ENCODE peak calls at places on chromosomes 13 and 19, in five cellular contexts. One of them, this sample, is unnamed. For H3K4me1, the result is how much of the 10 kb centered on the place peaks cover.

GRCh38 chr19:17423429-17424208 is 3.8 kb downstream of the MVB12A start:
- DNase-seq in tibial artery: no peak
- DNase-seq in astrocyte: no peak
- DNase-seq in ascending aorta: no peak
- DNase-seq in heart left ventricle: no peak
- DNase-seq in this sample: no peak

GRCh38 chr13:39577833-39578232 is 25.2 kb downstream of the LHFPL6 start:
- DNase-seq in ascending aorta: peak
- DNase-seq in astrocyte: no peak
- DNase-seq in tibial artery: no peak
- DNase-seq in heart left ventricle: peak
- DNase-seq in this sample: no peak

GRCh38 chr13:25217023-25217909 is 45.2 kb upstream of the AMER2 start:
- DNase-seq in heart left ventricle: no peak
- DNase-seq in tibial artery: no peak
- DNase-seq in ascending aorta: no peak
- DNase-seq in astrocyte: peak
- DNase-seq in this sample: no peak

GRCh38 chr13:106522898-106523525 is 12.4 kb downstream of the EFNB2 start:
- DNase-seq in heart left ventricle: no peak
- DNase-seq in astrocyte: no peak
- DNase-seq in ascending aorta: no peak
- DNase-seq in tibial artery: no peak
- DNase-seq in this sample: no peak

GRCh38 chr13:97280478-97280877 is 58.3 kb downstream of the MBNL2 start:
- DNase-seq in tibial artery: no peak
- DNase-seq in ascending aorta: no peak
- DNase-seq in heart left ventricle: no peak
- DNase-seq in astrocyte: peak
- DNase-seq in this sample: no peak

GRCh38 chr19:49676690-49677231 is 310 bp upstream of the PRMT1 start:
- DNase-seq in heart left ventricle: peak
- DNase-seq in astrocyte: peak
- DNase-seq in tibial artery: peak
- DNase-seq in ascending aorta: peak
- DNase-seq in this sample: peak

GRCh38 chr13:73578251-73578875 is 519.6 kb downstream of the KLF5 start:
- DNase-seq in tibial artery: no peak
- DNase-seq in heart left ventricle: no peak
- DNase-seq in ascending aorta: no peak
- DNase-seq in astrocyte: peak
- DNase-seq in this sample: no peak

GRCh38 chr19:12092065-12092867 is 27.7 kb downstream of the ZNF844 start:
- DNase-seq in heart left ventricle: peak
- DNase-seq in tibial artery: peak
- DNase-seq in ascending aorta: peak
- DNase-seq in astrocyte: peak
- DNase-seq in this sample: no peak

GRCh38 chr13:41327994-41328778 is 17.1 kb downstream of the NAA16 start:
- DNase-seq in astrocyte: no peak
- DNase-seq in tibial artery: no peak
- DNase-seq in ascending aorta: no peak
- DNase-seq in heart left ventricle: no peak
- DNase-seq in this sample: no peak

GRCh38 chr13:51760592-51760991 is 43.4 kb downstream of the DHRS12 start:
- DNase-seq in heart left ventricle: no peak
- DNase-seq in astrocyte: peak
- DNase-seq in tibial artery: no peak
- DNase-seq in ascending aorta: peak
- DNase-seq in this sample: no peak

GRCh38 chr13:106100261-106100919 is 435.1 kb downstream of the EFNB2 start:
- DNase-seq in astrocyte: no peak
- DNase-seq in ascending aorta: no peak
- DNase-seq in heart left ventricle: peak
- DNase-seq in tibial artery: no peak
- DNase-seq in this sample: no peak

GRCh38 chr19:49823472-49823871 is 5.4 kb downstream of the MED25 start:
- DNase-seq in astrocyte: no peak
- DNase-seq in tibial artery: no peak
- DNase-seq in ascending aorta: no peak
- DNase-seq in heart left ventricle: no peak
- DNase-seq in this sample: no peak

GRCh38 chr19:11101057-11101456 is 11.8 kb downstream of the LDLR start:
- DNase-seq in ascending aorta: no peak
- DNase-seq in tibial artery: no peak
- DNase-seq in heart left ventricle: no peak
- DNase-seq in astrocyte: no peak
- DNase-seq in this sample: no peak

GRCh38 chr19:1736916-1737315 is 16.4 kb upstream of the ONECUT3 start:
- DNase-seq in heart left ventricle: no peak
- DNase-seq in astrocyte: no peak
- DNase-seq in ascending aorta: no peak
- DNase-seq in tibial artery: no peak
- DNase-seq in this sample: no peak

GRCh38 chr13:96762876-96763275 is 231.4 kb downstream of the OXGR1 start:
- DNase-seq in heart left ventricle: no peak
- DNase-seq in ascending aorta: no peak
- DNase-seq in tibial artery: no peak
- DNase-seq in astrocyte: no peak
- DNase-seq in this sample: no peak

GRCh38 chr19:42121666-42122069 is 10.6 kb downstream of the POU2F2 start:
- DNase-seq in heart left ventricle: peak
- DNase-seq in ascending aorta: peak
- DNase-seq in astrocyte: peak
- DNase-seq in tibial artery: peak
- DNase-seq in this sample: peak

GRCh38 chr13:53272873-53273272 is 244.3 kb downstream of the OLFM4 start:
- DNase-seq in astrocyte: no peak
- DNase-seq in heart left ventricle: no peak
- DNase-seq in tibial artery: no peak
- DNase-seq in ascending aorta: no peak
- DNase-seq in this sample: no peak

GRCh38 chr13:112444001-112444311 is 67.8 kb downstream of the SPACA7 start:
- DNase-seq in ascending aorta: no peak
- DNase-seq in heart left ventricle: peak
- DNase-seq in tibial artery: peak
- DNase-seq in astrocyte: peak
- DNase-seq in this sample: no peak

GRCh38 chr19:681029-681626 is 4.9 kb downstream of the FSTL3 start:
- DNase-seq in heart left ventricle: peak
- DNase-seq in astrocyte: no peak
- DNase-seq in ascending aorta: peak
- DNase-seq in tibial artery: peak
- DNase-seq in this sample: no peak

GRCh38 chr13:31054632-31055031 is 107.1 kb downstream of the HSPH1 start:
- DNase-seq in tibial artery: no peak
- DNase-seq in astrocyte: no peak
- DNase-seq in heart left ventricle: no peak
- DNase-seq in ascending aorta: peak
- DNase-seq in this sample: no peak

GRCh38 chr13:26052136-26052736 is 420 bp upstream of the SHISA2 start:
- DNase-seq in tibial artery: no peak
- DNase-seq in ascending aorta: no peak
- DNase-seq in heart left ventricle: no peak
- DNase-seq in astrocyte: no peak
- DNase-seq in this sample: no peak

GRCh38 chr13:76656056-76656455 is 230.1 kb downstream of the KCTD12 start:
- DNase-seq in ascending aorta: no peak
- DNase-seq in heart left ventricle: no peak
- DNase-seq in tibial artery: no peak
- DNase-seq in astrocyte: no peak
- DNase-seq in this sample: no peak

GRCh38 chr19:50857366-50857765 is 2.7 kb downstream of the KLK3 start:
- DNase-seq in astrocyte: no peak
- DNase-seq in ascending aorta: no peak
- DNase-seq in heart left ventricle: no peak
- DNase-seq in tibial artery: no peak
- DNase-seq in this sample: no peak
- TF ChIP-seq CTCF in astrocyte: no peak
- TF ChIP-seq CTCF in ascending aorta: no peak
- TF ChIP-seq CTCF in heart left ventricle: no peak
- TF ChIP-seq CTCF in tibial artery: no peak
- TF ChIP-seq CTCF in this sample: no peak

GRCh38 chr19:38712161-38712748 is 32.0 kb downstream of the CAPN12 start:
- DNase-seq in ascending aorta: no peak
- DNase-seq in heart left ventricle: no peak
- DNase-seq in tibial artery: no peak
- DNase-seq in astrocyte: no peak
- DNase-seq in this sample: no peak
- H3K4me1 ChIP-seq in ascending aorta: under half
- H3K4me1 ChIP-seq in heart left ventricle: half or more
- H3K4me1 ChIP-seq in tibial artery: under half
- H3K4me1 ChIP-seq in astrocyte: under half
- H3K4me1 ChIP-seq in this sample: under half

GRCh38 chr13:98976338-98976737 is 1.5 kb downstream of the DOCK9 start:
- DNase-seq in heart left ventricle: no peak
- DNase-seq in astrocyte: peak
- DNase-seq in ascending aorta: no peak
- DNase-seq in tibial artery: no peak
- DNase-seq in this sample: no peak
- TF ChIP-seq CTCF in heart left ventricle: no peak
- TF ChIP-seq CTCF in astrocyte: no peak
- TF ChIP-seq CTCF in ascending aorta: no peak
- TF ChIP-seq CTCF in tibial artery: no peak
- TF ChIP-seq CTCF in this sample: no peak

DNA sequence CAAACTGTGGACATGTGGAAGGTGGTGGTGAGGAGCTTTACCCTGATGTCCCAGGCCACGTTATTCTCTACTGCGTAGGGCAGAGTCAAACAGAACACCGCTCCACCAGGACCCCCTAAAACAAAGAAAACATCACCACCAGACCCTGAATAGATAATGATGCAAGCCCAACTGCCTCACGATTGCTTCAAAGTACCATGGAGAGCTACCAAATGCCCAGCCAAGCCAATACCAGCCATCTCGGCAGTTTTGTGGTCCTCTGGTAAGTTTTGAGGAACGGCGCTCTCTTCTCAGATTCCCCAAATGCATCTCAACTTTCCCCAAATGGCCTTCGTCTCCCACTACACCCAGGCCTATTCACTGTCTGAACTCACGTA is 5.6 kb downstream of the RANBP3 start:
- DNase-seq in tibial artery: no peak
- DNase-seq in ascending aorta: no peak
- DNase-seq in heart left ventricle: no peak
- DNase-seq in astrocyte: no peak
- DNase-seq in this sample: no peak
- H3K4me1 ChIP-seq in tibial artery: under half
- H3K4me1 ChIP-seq in ascending aorta: under half
- H3K4me1 ChIP-seq in heart left ventricle: half or more
- H3K4me1 ChIP-seq in astrocyte: under half
- H3K4me1 ChIP-seq in this sample: under half

DNA sequence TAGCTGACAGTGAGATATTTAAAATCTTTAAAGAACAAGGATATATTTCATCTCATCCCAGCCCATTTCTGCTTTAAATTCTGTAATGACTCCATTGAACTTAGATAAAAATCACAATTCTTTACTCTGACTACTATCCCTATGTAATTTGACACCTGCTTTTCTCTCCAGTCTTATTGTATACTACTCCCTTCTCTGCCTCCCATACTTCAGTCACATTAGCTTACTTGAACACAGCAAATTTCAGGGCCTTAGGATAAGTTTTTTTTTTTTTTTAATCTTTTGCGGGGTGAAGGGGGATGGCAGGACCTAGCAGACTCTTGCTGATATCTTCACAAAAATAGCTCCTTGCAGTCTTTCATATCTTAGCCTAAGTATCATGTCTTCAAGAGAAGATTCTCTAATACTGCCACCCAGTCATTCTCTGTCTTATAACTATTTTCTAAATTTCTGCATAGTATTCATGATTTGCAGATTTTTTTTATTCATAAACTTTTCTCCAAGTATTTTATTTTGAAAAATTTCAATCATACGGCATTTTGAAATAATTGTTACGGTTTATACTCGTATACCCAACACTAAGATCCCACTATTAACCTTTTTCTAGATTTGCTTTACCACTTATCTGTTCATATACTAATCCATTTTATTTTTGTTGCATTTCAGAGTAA is 151.4 kb downstream of the PCCA start:
- DNase-seq in ascending aorta: no peak
- DNase-seq in heart left ventricle: no peak
- DNase-seq in astrocyte: no peak
- DNase-seq in tibial artery: no peak
- DNase-seq in this sample: no peak
- TF ChIP-seq CTCF in ascending aorta: no peak
- TF ChIP-seq CTCF in heart left ventricle: no peak
- TF ChIP-seq CTCF in astrocyte: no peak
- TF ChIP-seq CTCF in tibial artery: no peak
- TF ChIP-seq CTCF in this sample: no peak

DNA sequence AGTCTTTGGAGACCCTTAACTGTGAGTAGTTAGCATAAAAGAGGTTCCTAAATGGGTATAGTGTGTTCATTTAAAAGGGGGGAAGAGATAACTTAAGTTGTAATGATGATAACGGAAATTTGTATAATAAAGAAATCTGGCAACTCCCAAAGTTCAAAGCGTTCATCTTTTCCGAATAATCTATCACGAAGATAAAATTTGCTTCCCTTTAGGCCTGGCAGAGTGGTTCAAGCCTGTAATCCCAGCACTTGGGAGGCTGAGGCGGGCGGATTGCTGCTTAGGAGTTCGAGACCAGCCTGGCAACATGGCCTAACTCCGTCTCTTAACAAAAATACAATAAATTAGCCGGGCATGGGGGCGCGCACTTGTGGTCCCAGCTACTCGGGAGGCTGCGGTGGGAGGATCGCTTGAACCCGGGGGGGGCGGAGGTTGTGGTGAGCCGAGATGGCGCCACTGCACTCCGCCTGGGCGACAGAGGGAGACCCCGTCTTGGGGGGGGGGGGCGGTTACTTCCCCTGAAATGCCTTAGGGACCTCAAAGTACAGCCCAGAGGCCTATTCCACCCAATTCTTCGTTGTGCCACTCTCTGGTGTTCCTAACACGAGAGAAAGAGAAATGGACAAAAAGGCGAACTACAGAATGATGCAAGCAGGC is 888 bp downstream of the N4BP2L2 start:
- DNase-seq in heart left ventricle: peak
- DNase-seq in tibial artery: peak
- DNase-seq in astrocyte: no peak
- DNase-seq in ascending aorta: no peak
- DNase-seq in this sample: no peak
- H3K4me1 ChIP-seq in heart left ventricle: under half
- H3K4me1 ChIP-seq in tibial artery: under half
- H3K4me1 ChIP-seq in astrocyte: under half
- H3K4me1 ChIP-seq in ascending aorta: under half
- H3K4me1 ChIP-seq in this sample: under half

DNA sequence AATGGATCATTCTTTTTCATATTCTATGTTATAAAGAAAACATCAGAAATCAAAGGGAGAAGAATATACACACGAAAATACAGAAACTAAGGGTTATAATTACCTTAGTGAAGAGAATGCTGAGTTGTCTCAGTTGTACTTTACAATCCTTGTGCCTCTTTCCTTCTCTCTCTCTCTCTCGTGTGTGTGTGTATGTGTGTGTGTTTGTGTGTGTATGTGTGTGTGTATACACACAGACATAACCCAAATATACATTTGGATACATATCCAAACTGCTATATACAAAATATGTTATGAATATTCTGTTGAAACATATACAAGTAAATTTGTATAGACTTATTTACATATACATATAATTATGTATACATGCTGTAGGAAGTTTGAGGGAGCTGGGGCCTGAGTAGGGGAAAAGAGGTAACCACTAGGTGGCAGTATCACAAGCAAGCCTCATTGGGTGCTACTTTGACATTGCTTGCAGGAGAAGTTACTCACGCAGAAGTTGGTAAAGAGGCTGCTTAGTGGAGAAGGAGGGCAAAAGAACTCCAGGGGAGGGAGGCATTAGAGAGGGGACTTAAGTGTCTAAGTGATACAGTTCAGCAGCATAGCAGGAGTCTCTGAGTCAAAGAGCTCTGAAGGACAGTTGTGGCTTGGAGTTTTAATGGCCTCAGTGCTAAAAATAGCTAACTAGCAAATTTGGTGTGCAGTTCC is 465.1 kb upstream of the PCDH20 start:
- DNase-seq in ascending aorta: no peak
- DNase-seq in tibial artery: no peak
- DNase-seq in heart left ventricle: no peak
- DNase-seq in astrocyte: no peak
- DNase-seq in this sample: no peak
- TF ChIP-seq CTCF in ascending aorta: no peak
- TF ChIP-seq CTCF in tibial artery: no peak
- TF ChIP-seq CTCF in heart left ventricle: no peak
- TF ChIP-seq CTCF in astrocyte: peak
- TF ChIP-seq CTCF in this sample: peak

This sample was measured in RWPE2.